ENCODE peak calls at places on chromosomes 16 and 17, in ten cellular contexts. C, P, E, J, G, Q, M, O, W and B are unnamed samples.

GRCh38 chr16:3087243-3087791 is 11.8 kb downstream of the ZSCAN10 start:
- DNase-seq in C (no peak), P (no peak), E (peak; percentile 62), J (no peak), G (no peak), Q (no peak), M (no peak), O (no peak), W (no peak), B (no peak)

GRCh38 chr17:48551601-48552452 is 6.9 kb upstream of the HOXB2 start:
- DNase-seq in C (no peak), P (no peak), E (peak; percentile 64), J (no peak), G (no peak), Q (no peak), M (no peak), O (no peak), W (no peak), B (no peak)

GRCh38 chr17:2158011-2158410 is 103.1 kb downstream of the HIC1 start:
- DNase-seq in C (no peak), P (no peak), E (no peak), J (no peak), G (peak; percentile 70), Q (no peak), M (peak; percentile 78), O (no peak), W (no peak), B (no peak)

GRCh38 chr17:59451706-59452105 is 113.7 kb upstream of the DHX40 start:
- DNase-seq in C (no peak), P (peak; percentile 19), E (no peak), J (no peak), G (no peak), Q (no peak), M (peak; percentile 74), O (no peak), W (no peak), B (no peak)

GRCh38 chr16:29784901-29785500 is 5.5 kb upstream of the KIF22 start:
- DNase-seq in C (no peak), P (no peak), E (peak; percentile 92), J (no peak), G (peak; percentile 76), Q (peak; percentile 75), M (peak; percentile 73), O (peak; percentile 87), W (peak; percentile 82), B (peak; percentile 87)

GRCh38 chr17:68318103-68318991 is 27.1 kb downstream of the ARSG start:
- DNase-seq in C (no peak), P (peak; percentile 92), E (no peak), J (no peak), G (peak; percentile 88), Q (no peak), M (peak; percentile 87), O (no peak), W (no peak), B (no peak)

GRCh38 chr16:69888005-69888560 is 63.1 kb upstream of the CLEC18A start:
- DNase-seq in C (no peak), P (no peak), E (peak; percentile 34), J (no peak), G (no peak), Q (no peak), M (no peak), O (no peak), W (no peak), B (no peak)

GRCh38 chr17:30395398-30396022 is 16.8 kb downstream of the CPD start:
- DNase-seq in C (peak; percentile 40), P (no peak), E (no peak), J (no peak), G (no peak), Q (no peak), M (no peak), O (no peak), W (no peak), B (no peak)

GRCh38 chr17:47239663-47240374 is 13.8 kb upstream of the ITGB3 start:
- DNase-seq in C (peak; percentile 30), P (peak; percentile 59), E (no peak), J (no peak), G (peak; percentile 58), Q (no peak), M (peak; percentile 100), O (peak; percentile 87), W (no peak), B (no peak)

GRCh38 chr17:78180083-78180482 is 6.8 kb downstream of the TK1 start:
- DNase-seq in C (no peak), P (no peak), E (no peak), J (no peak), G (no peak), Q (no peak), M (no peak), O (no peak), W (no peak), B (no peak)